ENCODE peak calls at places on chromosomes 13 and 19, in nine cellular contexts. I, T, X, R, Q, O, E, U and N are unnamed samples.

GRCh38 chr13:42401376-42401775 is 129.4 kb downstream of the AKAP11 start:
- DNase-seq in I (no peak), T (no peak), X (no peak), R (peak), Q (no peak), O (no peak), E (no peak), U (no peak), N (no peak)

GRCh38 chr13:113584205-113584869 is at the start of gene TFDP1:
- DNase-seq in I (peak), T (no peak), X (no peak), R (peak), Q (peak), O (peak), E (peak), U (peak), N (peak)

GRCh38 chr19:17125728-17126677 is 50.4 kb downstream of the MYO9B start:
- DNase-seq in I (peak), T (no peak), X (no peak), R (no peak), Q (no peak), O (no peak), E (peak), U (no peak), N (no peak)

GRCh38 chr13:96734499-96734898 is 259.8 kb downstream of the OXGR1 start:
- DNase-seq in I (no peak), T (no peak), X (no peak), R (no peak), Q (no peak), O (no peak), E (no peak), U (no peak), N (no peak)

GRCh38 chr13:41751734-41752445 is 209.0 kb downstream of the VWA8 start:
- DNase-seq in I (no peak), T (no peak), X (no peak), R (no peak), Q (no peak), O (no peak), E (no peak), U (no peak), N (no peak)

GRCh38 chr19:12723383-12723642 is 419 bp downstream of the TNPO2 start:
- DNase-seq in I (no peak), T (no peak), X (no peak), R (no peak), Q (no peak), O (no peak), E (no peak), U (no peak), N (no peak)

GRCh38 chr19:18308051-18308947 is 14.6 kb downstream of the LSM4 start:
- DNase-seq in I (no peak), T (no peak), X (no peak), R (no peak), Q (no peak), O (no peak), E (no peak), U (no peak), N (no peak)

GRCh38 chr19:42471554-42472249 is 29.0 kb upstream of the CXCL17 start:
- DNase-seq in I (no peak), T (no peak), X (no peak), R (no peak), Q (no peak), O (no peak), E (no peak), U (no peak), N (no peak)

GRCh38 chr13:36795463-36795862 is 23.6 kb upstream of the RFXAP start:
- DNase-seq in I (no peak), T (no peak), X (no peak), R (no peak), Q (no peak), O (no peak), E (no peak), U (no peak), N (no peak)

GRCh38 chr13:42836930-42837329 is 55.5 kb downstream of the FAM216B start:
- DNase-seq in I (no peak), T (no peak), X (peak), R (no peak), Q (peak), O (no peak), E (no peak), U (no peak), N (no peak)